ENCODE peak calls at places on chromosomes 11 and 22, in eight cellular contexts. I, T, Y, E, W, B, K and S are unnamed samples. For H3K9me3, the result is how much of the 10 kb centered on the place peaks cover.

GRCh38 chr11:3745161-3745560 is 52.2 kb downstream of the NUP98 start:
- DNase-seq in I (no peak), T (no peak), Y (no peak), E (peak), W (no peak), B (no peak), K (no peak), S (no peak)

GRCh38 chr11:123561046-123561781 is 93.2 kb downstream of the SCN3B start:
- DNase-seq in I (no peak), T (peak), Y (no peak), E (no peak), W (peak), B (peak), K (no peak), S (peak)

GRCh38 chr11:112211556-112211955 is 14.7 kb upstream of the PTS start:
- DNase-seq in I (no peak), T (no peak), Y (no peak), E (no peak), W (no peak), B (no peak), K (no peak), S (no peak)

GRCh38 chr11:48105096-48105990 is 111.3 kb upstream of the OR4B1 start:
- DNase-seq in I (no peak), T (peak), Y (no peak), E (no peak), W (no peak), B (no peak), K (no peak), S (no peak)

GRCh38 chr22:17706947-17707346 is 67.3 kb downstream of the BID start:
- DNase-seq in I (no peak), T (no peak), Y (no peak), E (no peak), W (no peak), B (no peak), K (no peak), S (no peak)

GRCh38 chr11:12291313-12291712 is 86.1 kb upstream of the PARVA start:
- DNase-seq in I (no peak), T (peak), Y (no peak), E (peak), W (no peak), B (no peak), K (no peak), S (no peak)

GRCh38 chr11:105000797-105001196 is 22.2 kb downstream of the CASP5 start:
- DNase-seq in I (peak), T (no peak), Y (no peak), E (no peak), W (no peak), B (no peak), K (no peak), S (no peak)

GRCh38 chr11:32396991-32397390 is 38.3 kb downstream of the WT1 start:
- DNase-seq in I (no peak), T (no peak), Y (no peak), E (no peak), W (no peak), B (no peak), K (no peak), S (no peak)

GRCh38 chr11:96098511-96099241 is 174.8 kb upstream of the MTMR2 start:
- DNase-seq in I (no peak), T (no peak), Y (peak), E (no peak), W (peak), B (no peak), K (no peak), S (peak)

GRCh38 chr11:71140206-71140919 is 112.0 kb downstream of the SHANK2 start:
- DNase-seq in I (peak), T (no peak), Y (no peak), E (no peak), W (no peak), B (no peak), K (no peak), S (peak)

DNA sequence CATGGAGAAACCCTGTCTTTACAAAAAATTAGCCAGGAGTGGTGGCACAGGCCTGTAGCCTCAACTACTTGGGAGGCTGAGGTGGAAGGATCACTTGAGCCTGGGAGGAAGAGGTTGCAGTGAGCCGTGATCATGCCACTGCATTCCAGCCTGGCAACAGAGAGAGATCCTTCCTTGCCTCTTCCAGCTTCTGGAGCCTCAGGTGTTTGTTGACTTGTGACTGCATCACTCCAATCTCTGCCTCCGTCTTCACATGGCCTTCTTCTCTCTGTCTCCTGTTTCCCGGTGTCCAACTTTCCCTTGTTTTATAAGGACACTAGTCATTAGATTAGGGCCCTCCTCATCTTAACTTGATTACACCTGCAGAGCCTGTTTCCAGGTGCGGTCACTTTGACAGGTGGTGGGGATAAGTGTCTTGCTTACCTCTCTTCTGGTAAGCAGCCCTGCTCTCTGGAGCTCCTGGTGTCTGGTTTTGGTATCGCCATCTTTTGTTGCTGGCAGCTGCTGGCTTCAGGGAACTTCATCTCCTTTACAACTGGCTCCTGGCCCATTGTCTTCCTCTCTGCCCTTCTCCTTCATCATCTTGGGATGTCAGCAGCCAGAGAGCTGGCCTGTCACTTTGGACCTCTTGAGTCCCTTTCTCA is 8.2 kb upstream of the USP2 start:
- DNase-seq in I (no peak), T (no peak), Y (no peak), E (no peak), W (no peak), B (no peak), K (no peak), S (peak)
- TF ChIP-seq CTCF in I (peak), T (peak), Y (no peak), E (no peak), W (peak), B (no peak), K (peak), S (peak)

GRCh38 chr11:2652362-2652761 is 47.4 kb downstream of the KCNQ1OT1 start:
- DNase-seq in I (no peak), T (no peak), Y (no peak), E (no peak), W (no peak), B (no peak), K (no peak), S (no peak)

GRCh38 chr11:2650343-2650867 is 49.4 kb downstream of the KCNQ1OT1 start:
- DNase-seq in I (no peak), T (no peak), Y (no peak), E (no peak), W (no peak), B (no peak), K (no peak), S (no peak)

GRCh38 chr11:2652857-2653643 is 46.7 kb downstream of the KCNQ1OT1 start:
- DNase-seq in I (no peak), T (no peak), Y (peak), E (no peak), W (no peak), B (no peak), K (no peak), S (no peak)

GRCh38 chr11:2651054-2651617 is 48.7 kb downstream of the KCNQ1OT1 start:
- DNase-seq in I (no peak), T (no peak), Y (no peak), E (no peak), W (no peak), B (no peak), K (no peak), S (no peak)

DNA sequence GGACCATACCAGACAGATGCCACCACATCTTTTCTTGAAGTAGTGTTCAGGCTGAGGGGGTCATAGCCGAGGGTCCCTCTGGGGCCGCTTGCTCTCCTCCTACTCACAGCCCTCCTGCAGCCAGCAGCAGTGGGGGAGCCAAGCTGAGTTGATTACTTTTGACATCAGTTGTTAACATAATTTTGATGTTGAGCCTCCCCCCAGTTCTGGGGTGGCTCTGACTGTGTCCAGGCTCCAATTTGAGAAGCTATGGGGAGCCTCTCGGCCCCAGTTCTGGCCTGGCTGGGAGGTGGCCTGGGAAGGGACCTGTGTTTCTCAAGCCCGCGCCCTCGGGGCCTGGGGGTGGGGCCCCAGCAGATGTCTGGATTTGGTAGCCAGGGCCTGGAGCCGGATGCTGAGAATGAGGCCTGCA is 48.0 kb downstream of the KCNQ1OT1 start:
- DNase-seq in I (no peak), T (no peak), Y (no peak), E (no peak), W (no peak), B (no peak), K (no peak), S (no peak)
- H3K9me3 ChIP-seq in I (under half), T (under half), Y (under half), E (under half), W (half or more), B (under half), K (half or more), S (under half)

GRCh38 chr11:67630943-67631331 is 1.2 kb upstream of the NUDT8 start:
- DNase-seq in I (no peak), T (peak), Y (no peak), E (no peak), W (no peak), B (no peak), K (no peak), S (no peak)
- TF ChIP-seq CTCF in I (no peak), T (no peak), Y (no peak), E (no peak), W (no peak), B (no peak), K (no peak), S (no peak)

GRCh38 chr11:13963949-13964770 is 1.6 kb downstream of the SPON1 start:
- DNase-seq in I (peak), T (no peak), Y (peak), E (no peak), W (no peak), B (peak), K (no peak), S (no peak)
- H3K9me3 ChIP-seq in I (under half), T (under half), Y (under half), E (under half), W (under half), B (under half), K (under half), S (under half)

GRCh38 chr11:1554981-1555712 is 16.9 kb downstream of the DUSP8 start:
- DNase-seq in I (no peak), T (no peak), Y (peak), E (no peak), W (no peak), B (no peak), K (no peak), S (no peak)

GRCh38 chr11:1557168-1557884 is 14.7 kb downstream of the DUSP8 start:
- DNase-seq in I (no peak), T (no peak), Y (no peak), E (no peak), W (no peak), B (no peak), K (no peak), S (no peak)

GRCh38 chr11:1555713-1556153 is 16.3 kb downstream of the DUSP8 start:
- DNase-seq in I (no peak), T (no peak), Y (no peak), E (no peak), W (no peak), B (no peak), K (no peak), S (no peak)

GRCh38 chr11:1556278-1557167 is 15.5 kb downstream of the DUSP8 start:
- DNase-seq in I (no peak), T (no peak), Y (no peak), E (no peak), W (no peak), B (no peak), K (no peak), S (no peak)

GRCh38 chr11:1553808-1554594 is 18.1 kb downstream of the DUSP8 start:
- DNase-seq in I (peak), T (no peak), Y (peak), E (no peak), W (no peak), B (no peak), K (no peak), S (peak)
- TF ChIP-seq CTCF in I (no peak), T (no peak), Y (peak), E (peak), W (no peak), B (no peak), K (no peak), S (no peak)

DNA sequence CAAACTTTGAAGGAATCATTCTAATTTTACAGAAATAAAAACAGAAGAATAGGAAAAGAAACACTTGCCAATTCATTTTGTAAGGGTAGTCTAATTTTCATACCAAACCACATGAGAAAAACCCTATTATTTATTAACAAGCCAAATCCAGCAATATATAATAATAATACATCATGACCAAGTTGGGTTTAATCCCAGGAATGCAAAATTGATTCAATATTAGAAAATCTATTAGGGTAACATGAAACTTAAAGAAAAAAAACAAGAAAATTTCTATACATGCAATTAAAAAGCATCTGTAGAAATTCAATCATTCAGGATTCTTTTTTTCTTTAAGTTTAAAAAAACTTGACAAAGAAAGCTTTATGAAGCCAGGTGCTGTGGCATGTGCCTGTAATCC is 16.8 kb downstream of the MAPK1 start:
- DNase-seq in I (no peak), T (no peak), Y (no peak), E (no peak), W (no peak), B (no peak), K (no peak), S (no peak)
- H3K9me3 ChIP-seq in I (under half), T (under half), Y (under half), E (under half), W (under half), B (under half), K (under half), S (under half)

GRCh38 chr11:102316505-102316904 is 779 bp upstream of the BIRC3 start:
- DNase-seq in I (no peak), T (no peak), Y (no peak), E (no peak), W (no peak), B (no peak), K (no peak), S (no peak)

GRCh38 chr11:102319544-102319943 is 2.3 kb downstream of the BIRC3 start:
- DNase-seq in I (no peak), T (no peak), Y (no peak), E (no peak), W (no peak), B (no peak), K (no peak), S (no peak)

GRCh38 chr11:102318469-102318868 is 1.2 kb downstream of the BIRC3 start:
- DNase-seq in I (no peak), T (no peak), Y (no peak), E (no peak), W (peak), B (no peak), K (no peak), S (no peak)

GRCh38 chr11:102317768-102318103 is 452 bp downstream of the BIRC3 start:
- DNase-seq in I (no peak), T (no peak), Y (no peak), E (no peak), W (no peak), B (no peak), K (no peak), S (no peak)

DNA sequence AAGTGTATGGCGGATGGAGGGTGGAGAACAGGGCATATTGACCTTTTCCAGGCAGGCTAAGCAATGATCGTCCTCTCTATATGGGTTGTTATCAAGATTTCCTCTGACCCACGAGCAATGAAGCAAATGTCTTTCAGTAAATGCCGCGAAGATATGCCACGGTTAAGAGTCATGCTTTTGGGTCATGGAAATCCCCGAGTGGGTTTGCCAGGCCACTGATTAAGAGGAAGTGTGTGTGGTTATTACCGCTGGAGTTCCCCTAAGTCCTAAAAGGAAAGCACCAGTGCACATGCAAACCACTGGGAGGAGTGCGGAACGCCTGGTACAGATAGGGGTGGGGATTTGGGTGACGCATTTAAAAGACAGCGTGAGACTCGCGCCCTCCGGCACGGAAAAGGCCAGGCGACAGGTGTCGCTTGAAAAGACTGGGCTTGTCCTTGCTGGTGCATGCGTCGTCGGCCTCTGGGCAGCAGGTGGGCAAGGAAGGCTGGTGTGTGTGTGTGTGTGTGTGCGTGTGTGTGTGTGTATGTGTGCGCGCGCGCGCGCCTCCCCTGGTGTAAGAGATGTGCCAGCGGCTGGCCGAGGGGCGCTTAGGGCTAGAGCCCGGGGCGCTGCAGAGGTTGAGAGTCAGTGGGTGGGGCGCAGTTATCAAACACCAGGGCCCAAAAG is at the start of gene BIRC3:
- DNase-seq in I (peak), T (peak), Y (peak), E (peak), W (peak), B (peak), K (peak), S (peak)
- TF ChIP-seq CTCF in I (peak), T (peak), Y (peak), E (peak), W (peak), B (peak), K (peak), S (peak)

DNA sequence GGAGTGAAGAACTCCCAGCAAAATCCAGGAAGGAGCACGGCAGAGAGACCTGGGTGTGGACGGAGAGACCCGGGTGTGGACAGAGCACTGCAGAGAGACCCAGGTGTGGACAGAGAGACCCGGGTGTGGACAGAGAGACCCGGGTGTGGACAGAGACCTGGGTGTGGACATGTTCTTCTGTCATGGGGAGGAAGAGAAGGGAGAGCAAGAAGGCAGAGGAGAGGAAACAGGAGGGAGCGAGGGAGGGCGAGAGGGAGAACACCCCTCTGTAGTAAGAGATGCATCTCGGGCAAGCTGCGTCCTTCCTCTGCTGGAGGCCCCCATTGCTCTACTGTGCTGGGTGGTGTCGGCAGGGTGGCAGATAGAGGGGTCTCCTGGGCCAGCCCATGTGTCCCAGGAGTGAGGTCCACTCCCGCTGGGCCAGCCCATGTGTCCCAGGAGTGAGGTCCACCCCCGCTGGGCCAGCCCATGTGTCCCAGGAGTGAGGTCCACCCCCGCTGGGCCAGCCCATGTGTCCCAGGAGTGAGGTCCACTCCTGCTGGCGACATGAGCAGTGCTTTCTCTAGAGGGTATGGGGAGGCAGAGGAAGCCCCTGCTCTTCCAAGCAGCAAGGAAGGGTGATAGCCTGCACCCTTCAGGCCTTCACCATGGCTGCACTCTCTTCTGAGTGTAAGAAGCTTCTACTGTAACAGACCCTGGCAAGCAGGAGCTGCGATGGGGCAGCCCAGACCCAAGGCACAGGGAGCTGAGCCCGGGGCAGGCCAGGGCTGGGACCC is 934.2 kb downstream of the BRD1 start:
- DNase-seq in I (no peak), T (peak), Y (peak), E (no peak), W (no peak), B (no peak), K (no peak), S (no peak)
- H3K9me3 ChIP-seq in I (under half), T (under half), Y (under half), E (under half), W (half or more), B (under half), K (half or more), S (under half)

GRCh38 chr22:19105867-19106802 is 16.1 kb downstream of the DGCR2 start:
- DNase-seq in I (no peak), T (peak), Y (no peak), E (no peak), W (no peak), B (no peak), K (no peak), S (no peak)
- TF ChIP-seq CTCF in I (peak), T (no peak), Y (no peak), E (peak), W (no peak), B (no peak), K (peak), S (peak)

GRCh38 chr22:47303161-47303890 is 540.9 kb downstream of the TBC1D22A start:
- DNase-seq in I (no peak), T (peak), Y (no peak), E (no peak), W (no peak), B (no peak), K (no peak), S (no peak)
- H3K9me3 ChIP-seq in I (under half), T (under half), Y (under half), E (under half), W (under half), B (under half), K (under half), S (under half)